ENCODE peak calls at places on chromosomes 12 and 14, in four cellular contexts. One of them, this sample, is unnamed.

GRCh38 chr12:54360717-54361456 is 3.4 kb downstream of the GPR84 start:
- DNase-seq in posterior cingulate gyrus: peak; percentile 83
- DNase-seq in GM23248: peak; percentile 79
- DNase-seq in nephron progenitor cell: peak; percentile 86
- DNase-seq in this sample: peak; percentile 3

GRCh38 chr12:119180380-119181040 is 1.8 kb downstream of the HSPB8 start:
- DNase-seq in posterior cingulate gyrus: no peak
- DNase-seq in GM23248: peak; percentile 86
- DNase-seq in nephron progenitor cell: no peak
- DNase-seq in this sample: no peak

GRCh38 chr12:93317227-93317626 is 60.5 kb upstream of the NUDT4 start:
- DNase-seq in posterior cingulate gyrus: no peak
- DNase-seq in GM23248: no peak
- DNase-seq in nephron progenitor cell: no peak
- DNase-seq in this sample: no peak

GRCh38 chr14:24911324-24912095 is 138.4 kb downstream of the STXBP6 start:
- DNase-seq in posterior cingulate gyrus: no peak
- DNase-seq in GM23248: peak; percentile 96
- DNase-seq in nephron progenitor cell: no peak
- DNase-seq in this sample: no peak

GRCh38 chr12:120094485-120094884 is 22.1 kb downstream of the RAB35 start:
- DNase-seq in posterior cingulate gyrus: peak; percentile 47
- DNase-seq in GM23248: no peak
- DNase-seq in nephron progenitor cell: no peak
- DNase-seq in this sample: no peak

GRCh38 chr14:23123419-23123818 is 4.4 kb upstream of the CEBPE start:
- DNase-seq in posterior cingulate gyrus: no peak
- DNase-seq in GM23248: no peak
- DNase-seq in nephron progenitor cell: no peak
- DNase-seq in this sample: no peak

GRCh38 chr14:34931206-34931605 is 51.6 kb upstream of the SRP54 start:
- DNase-seq in posterior cingulate gyrus: no peak
- DNase-seq in GM23248: peak; percentile 46
- DNase-seq in nephron progenitor cell: no peak
- DNase-seq in this sample: no peak

GRCh38 chr14:52951730-52952481 is 1.1 kb upstream of the FERMT2 start:
- DNase-seq in posterior cingulate gyrus: no peak
- DNase-seq in GM23248: peak; percentile 93
- DNase-seq in nephron progenitor cell: peak; percentile 53
- DNase-seq in this sample: no peak

GRCh38 chr12:1439687-1440086 is 154.7 kb downstream of the FBXL14 start:
- DNase-seq in posterior cingulate gyrus: no peak
- DNase-seq in GM23248: no peak
- DNase-seq in nephron progenitor cell: no peak
- DNase-seq in this sample: no peak

GRCh38 chr14:86055512-86055911 is 525.6 kb downstream of the FLRT2 start:
- DNase-seq in posterior cingulate gyrus: no peak
- DNase-seq in GM23248: no peak
- DNase-seq in nephron progenitor cell: no peak
- DNase-seq in this sample: no peak

GRCh38 chr12:55931317-55931779 is 386 bp downstream of the DGKA start:
- DNase-seq in posterior cingulate gyrus: no peak
- DNase-seq in GM23248: peak; percentile 50
- DNase-seq in nephron progenitor cell: no peak
- DNase-seq in this sample: no peak

GRCh38 chr14:67575684-67576083 is 24.4 kb downstream of the PIGH start:
- DNase-seq in posterior cingulate gyrus: no peak
- DNase-seq in GM23248: no peak
- DNase-seq in nephron progenitor cell: no peak
- DNase-seq in this sample: no peak

GRCh38 chr14:88551094-88551870 is 3.5 kb downstream of the PTPN21 start:
- DNase-seq in posterior cingulate gyrus: peak; percentile 82
- DNase-seq in GM23248: peak; percentile 92
- DNase-seq in nephron progenitor cell: peak; percentile 74
- DNase-seq in this sample: no peak